ENCODE peak calls at places on chromosomes 1 and 21, in four cellular contexts. One of them, this sample, is unnamed. For H3K27me3, the result is how much of the 10 kb centered on the place peaks cover.

GRCh38 chr21:34073749-34074282 is 438 bp downstream of the MRPS6 start:
- DNase-seq in transverse colon: peak
- DNase-seq in esophagus muscularis mucosa: no peak
- DNase-seq in HCT116: no peak
- DNase-seq in this sample: peak

GRCh38 chr1:26910343-26911160 is 3.2 kb downstream of the NR0B2 start:
- DNase-seq in HCT116: no peak
- DNase-seq in transverse colon: no peak
- DNase-seq in esophagus muscularis mucosa: no peak
- DNase-seq in this sample: no peak

GRCh38 chr1:34155851-34156250 is 9.2 kb downstream of the CSMD2 start:
- DNase-seq in esophagus muscularis mucosa: no peak
- DNase-seq in transverse colon: no peak
- DNase-seq in HCT116: no peak
- DNase-seq in this sample: no peak

GRCh38 chr1:183209533-183210158 is 23.6 kb downstream of the LAMC2 start:
- DNase-seq in esophagus muscularis mucosa: no peak
- DNase-seq in transverse colon: no peak
- DNase-seq in HCT116: peak
- DNase-seq in this sample: peak

GRCh38 chr1:42177551-42177981 is 13.0 kb upstream of the GUCA2A start:
- DNase-seq in esophagus muscularis mucosa: no peak
- DNase-seq in HCT116: no peak
- DNase-seq in transverse colon: no peak
- DNase-seq in this sample: no peak

GRCh38 chr1:214540324-214540723 is 11.1 kb downstream of the PTPN14 start:
- DNase-seq in esophagus muscularis mucosa: no peak
- DNase-seq in HCT116: no peak
- DNase-seq in transverse colon: no peak
- DNase-seq in this sample: no peak

GRCh38 chr1:43395523-43395922 is 5.8 kb downstream of the SZT2 start:
- DNase-seq in esophagus muscularis mucosa: no peak
- DNase-seq in HCT116: no peak
- DNase-seq in transverse colon: no peak
- DNase-seq in this sample: no peak

GRCh38 chr21:36852293-36852692 is 114.2 kb downstream of the HLCS start:
- DNase-seq in transverse colon: no peak
- DNase-seq in HCT116: no peak
- DNase-seq in esophagus muscularis mucosa: no peak
- DNase-seq in this sample: no peak

GRCh38 chr1:190608282-190608681 is 130.6 kb upstream of the BRINP3 start:
- DNase-seq in esophagus muscularis mucosa: no peak
- DNase-seq in HCT116: no peak
- DNase-seq in transverse colon: no peak
- DNase-seq in this sample: no peak

GRCh38 chr1:178541829-178542553 is 29.1 kb downstream of the TEX35 start:
- DNase-seq in esophagus muscularis mucosa: no peak
- DNase-seq in transverse colon: peak
- DNase-seq in HCT116: no peak
- DNase-seq in this sample: peak

GRCh38 chr1:32182060-32182459 is 2.6 kb downstream of the TXLNA start:
- DNase-seq in esophagus muscularis mucosa: no peak
- DNase-seq in transverse colon: no peak
- DNase-seq in HCT116: no peak
- DNase-seq in this sample: no peak

GRCh38 chr1:21752186-21752585 is 30.8 kb downstream of the USP48 start:
- DNase-seq in esophagus muscularis mucosa: no peak
- DNase-seq in transverse colon: no peak
- DNase-seq in HCT116: no peak
- DNase-seq in this sample: no peak

GRCh38 chr1:38932496-38933014 is 9.1 kb downstream of the RHBDL2 start:
- DNase-seq in transverse colon: no peak
- DNase-seq in HCT116: no peak
- DNase-seq in esophagus muscularis mucosa: no peak
- DNase-seq in this sample: no peak

GRCh38 chr1:30700528-30701265 is 22.7 kb downstream of the MATN1 start:
- DNase-seq in transverse colon: peak
- DNase-seq in HCT116: no peak
- DNase-seq in esophagus muscularis mucosa: no peak
- DNase-seq in this sample: no peak

GRCh38 chr1:173195596-173196088 is 11.5 kb downstream of the TNFSF4 start:
- DNase-seq in HCT116: no peak
- DNase-seq in transverse colon: no peak
- DNase-seq in esophagus muscularis mucosa: no peak
- DNase-seq in this sample: peak

GRCh38 chr1:94790246-94790645 is 29.9 kb upstream of the SLC44A3 start:
- DNase-seq in transverse colon: no peak
- DNase-seq in HCT116: no peak
- DNase-seq in esophagus muscularis mucosa: no peak
- DNase-seq in this sample: no peak

GRCh38 chr1:80624682-80625081 is 1176.1 kb upstream of the ADGRL2 start:
- DNase-seq in transverse colon: no peak
- DNase-seq in esophagus muscularis mucosa: no peak
- DNase-seq in HCT116: no peak
- DNase-seq in this sample: no peak

GRCh38 chr1:241499910-241500309 is 19.6 kb downstream of the FH start:
- DNase-seq in HCT116: no peak
- DNase-seq in esophagus muscularis mucosa: no peak
- DNase-seq in transverse colon: no peak
- DNase-seq in this sample: no peak

GRCh38 chr1:168734271-168734670 is 5.3 kb upstream of the DPT start:
- DNase-seq in esophagus muscularis mucosa: no peak
- DNase-seq in transverse colon: no peak
- DNase-seq in HCT116: no peak
- DNase-seq in this sample: no peak

GRCh38 chr1:6745073-6745472 is 40.2 kb upstream of the CAMTA1 start:
- DNase-seq in esophagus muscularis mucosa: no peak
- DNase-seq in HCT116: no peak
- DNase-seq in transverse colon: no peak
- DNase-seq in this sample: no peak

GRCh38 chr1:165592945-165593823 is 37.9 kb upstream of the MGST3 start:
- DNase-seq in esophagus muscularis mucosa: peak
- DNase-seq in transverse colon: peak
- DNase-seq in HCT116: peak
- DNase-seq in this sample: peak

GRCh38 chr1:15620155-15620545 is 2.9 kb downstream of the DDI2 start:
- DNase-seq in transverse colon: no peak
- DNase-seq in HCT116: no peak
- DNase-seq in esophagus muscularis mucosa: no peak
- DNase-seq in this sample: no peak

GRCh38 chr1:51953079-51953478 is 37.4 kb downstream of the RAB3B start:
- DNase-seq in esophagus muscularis mucosa: no peak
- DNase-seq in HCT116: no peak
- DNase-seq in transverse colon: no peak
- DNase-seq in this sample: no peak

GRCh38 chr21:45405819-45406762 is 1.1 kb downstream of the COL18A1 start:
- DNase-seq in esophagus muscularis mucosa: no peak
- DNase-seq in transverse colon: no peak
- DNase-seq in HCT116: no peak
- DNase-seq in this sample: no peak

GRCh38 chr1:18100060-18100459 is 7.5 kb upstream of the IGSF21 start:
- DNase-seq in transverse colon: no peak
- DNase-seq in HCT116: no peak
- DNase-seq in esophagus muscularis mucosa: no peak
- DNase-seq in this sample: no peak

GRCh38 chr1:233057836-233058235 is 107.4 kb downstream of the NTPCR start:
- DNase-seq in transverse colon: no peak
- DNase-seq in esophagus muscularis mucosa: no peak
- DNase-seq in HCT116: no peak
- DNase-seq in this sample: no peak

GRCh38 chr21:15986277-15986676 is 256.5 kb downstream of the USP25 start:
- DNase-seq in transverse colon: no peak
- DNase-seq in esophagus muscularis mucosa: no peak
- DNase-seq in HCT116: no peak
- DNase-seq in this sample: no peak

GRCh38 chr1:147225193-147225730 is at the start of gene FMO5:
- DNase-seq in transverse colon: peak
- DNase-seq in esophagus muscularis mucosa: peak
- DNase-seq in HCT116: no peak
- DNase-seq in this sample: peak

DNA sequence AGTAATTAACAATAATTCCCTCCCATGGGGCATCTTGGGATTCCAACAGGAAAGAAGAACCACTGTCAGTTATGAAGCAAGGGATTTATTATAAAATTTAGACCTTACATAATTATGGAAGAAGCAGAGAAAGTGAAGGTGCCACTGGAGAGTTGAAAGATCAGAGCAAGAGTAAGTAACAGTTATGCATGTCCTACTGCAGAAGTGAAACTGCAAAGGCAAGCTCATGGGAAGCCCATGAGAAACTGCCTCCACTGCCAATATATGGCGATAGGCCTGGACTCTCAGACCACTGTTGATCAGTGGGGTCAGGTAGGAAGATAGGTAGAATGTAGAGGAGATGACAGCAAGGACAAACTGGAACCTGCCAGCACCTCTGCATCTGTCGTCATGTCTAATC is 123.6 kb upstream of the ZNF648 start:
- DNase-seq in HCT116: no peak
- DNase-seq in transverse colon: no peak
- DNase-seq in esophagus muscularis mucosa: no peak
- DNase-seq in this sample: no peak
- TF ChIP-seq POLR2A in HCT116: no peak
- TF ChIP-seq POLR2A in transverse colon: no peak
- TF ChIP-seq POLR2A in esophagus muscularis mucosa: no peak
- TF ChIP-seq POLR2A in this sample: no peak

GRCh38 chr1:11938722-11939526 is 4.4 kb downstream of the PLOD1 start:
- DNase-seq in HCT116: no peak
- DNase-seq in esophagus muscularis mucosa: no peak
- DNase-seq in transverse colon: no peak
- DNase-seq in this sample: no peak
- H3K27me3 ChIP-seq in HCT116: under half
- H3K27me3 ChIP-seq in esophagus muscularis mucosa: under half
- H3K27me3 ChIP-seq in transverse colon: under half
- H3K27me3 ChIP-seq in this sample: under half

GRCh38 chr1:230102472-230102871 is 35.4 kb downstream of the GALNT2 start:
- DNase-seq in esophagus muscularis mucosa: no peak
- DNase-seq in transverse colon: no peak
- DNase-seq in HCT116: no peak
- DNase-seq in this sample: no peak

GRCh38 chr1:230105754-230106625 is 39.0 kb downstream of the GALNT2 start:
- DNase-seq in transverse colon: no peak
- DNase-seq in HCT116: peak
- DNase-seq in esophagus muscularis mucosa: no peak
- DNase-seq in this sample: no peak

GRCh38 chr1:230103341-230104173 is 36.5 kb downstream of the GALNT2 start:
- DNase-seq in HCT116: no peak
- DNase-seq in transverse colon: no peak
- DNase-seq in esophagus muscularis mucosa: no peak
- DNase-seq in this sample: no peak

GRCh38 chr1:230105245-230105753 is 38.3 kb downstream of the GALNT2 start:
- DNase-seq in transverse colon: no peak
- DNase-seq in HCT116: no peak
- DNase-seq in esophagus muscularis mucosa: no peak
- DNase-seq in this sample: no peak

DNA sequence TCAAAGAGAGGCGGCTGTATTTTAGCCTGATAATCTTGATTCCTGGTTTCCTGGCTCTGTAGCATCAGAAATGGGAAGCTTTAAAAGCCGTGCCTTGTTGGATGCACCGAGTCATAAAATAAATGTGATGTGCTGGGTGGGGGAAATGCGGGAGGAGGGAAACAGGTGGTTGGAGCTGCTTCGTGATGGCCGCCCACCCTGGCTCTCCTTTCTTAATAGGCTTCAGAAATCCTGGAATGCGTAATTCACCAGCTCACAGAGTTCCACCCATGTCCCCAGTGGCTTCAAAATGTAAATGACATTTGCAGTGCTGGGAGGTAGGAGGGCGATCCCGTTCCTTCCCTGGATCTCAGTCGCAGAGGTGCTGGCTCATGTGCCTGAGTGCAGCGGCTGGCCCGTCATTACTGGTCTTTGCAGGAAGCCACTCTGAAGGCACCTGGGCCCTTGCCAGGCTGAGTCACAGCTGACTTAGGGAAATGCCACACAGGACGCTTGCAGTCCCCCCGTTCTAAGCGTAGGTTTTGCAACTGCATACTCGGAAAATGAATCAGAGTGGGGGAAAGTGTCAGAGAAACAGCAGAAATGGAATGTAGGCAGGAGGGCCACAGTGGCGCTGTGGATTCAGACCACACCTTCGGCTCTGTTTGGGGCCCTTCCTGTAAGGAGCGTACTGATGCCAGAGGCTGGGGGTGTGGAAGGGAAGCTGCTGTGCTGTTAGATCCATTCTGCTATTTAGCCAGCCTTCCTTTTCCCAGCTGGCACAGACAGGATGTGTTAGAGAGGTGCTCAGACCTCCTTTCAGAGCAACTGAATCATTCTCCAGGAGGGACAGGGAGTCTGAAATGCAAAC is 37.6 kb downstream of the GALNT2 start:
- DNase-seq in HCT116: peak
- DNase-seq in esophagus muscularis mucosa: peak
- DNase-seq in transverse colon: peak
- DNase-seq in this sample: peak
- TF ChIP-seq POLR2A in HCT116: no peak
- TF ChIP-seq POLR2A in esophagus muscularis mucosa: no peak
- TF ChIP-seq POLR2A in transverse colon: no peak
- TF ChIP-seq POLR2A in this sample: no peak

GRCh38 chr1:181482001-181482430 is 1.3 kb upstream of the CACNA1E start:
- DNase-seq in HCT116: no peak
- DNase-seq in transverse colon: no peak
- DNase-seq in esophagus muscularis mucosa: no peak
- DNase-seq in this sample: no peak

GRCh38 chr1:181483561-181484291 is 409 bp downstream of the CACNA1E start:
- DNase-seq in HCT116: no peak
- DNase-seq in esophagus muscularis mucosa: no peak
- DNase-seq in transverse colon: no peak
- DNase-seq in this sample: no peak

GRCh38 chr1:181485276-181486097 is 2.2 kb downstream of the CACNA1E start:
- DNase-seq in esophagus muscularis mucosa: no peak
- DNase-seq in transverse colon: no peak
- DNase-seq in HCT116: no peak
- DNase-seq in this sample: no peak

GRCh38 chr1:181482521-181483083 is 715 bp upstream of the CACNA1E start:
- DNase-seq in esophagus muscularis mucosa: no peak
- DNase-seq in HCT116: no peak
- DNase-seq in transverse colon: peak
- DNase-seq in this sample: no peak

GRCh38 chr1:181483084-181483559 is at the start of gene CACNA1E:
- DNase-seq in transverse colon: no peak
- DNase-seq in esophagus muscularis mucosa: no peak
- DNase-seq in HCT116: no peak
- DNase-seq in this sample: no peak
- H3K27me3 ChIP-seq in transverse colon: half or more
- H3K27me3 ChIP-seq in esophagus muscularis mucosa: under half
- H3K27me3 ChIP-seq in HCT116: under half
- H3K27me3 ChIP-seq in this sample: under half